ENCODE peak calls at places on chromosomes 4 and X, in eight cellular contexts. A is AG20443; F is stimulated activated CD4-positive, alpha-beta T cell treated with anti-CD3 and anti-CD28 coated beads, Interleukin-1b, Interleukin-23, amount 100 ng/mL, for 24 hours; W is hypothalamus; B is CD4-positive, CD25-positive, alpha-beta regulatory T cell; Y is pancreas; X is mucosa of gallbladder; S is astrocyte of the spinal cord. O is an unnamed sample.

GRCh38 chrX:50448565-50448964 is 22.1 kb downstream of the DGKK start:
- DNase-seq in S (no peak), B (no peak), X (no peak), W (no peak), Y (no peak), A (no peak), F (no peak), O (no peak)

GRCh38 chr4:179880756-179881155 is 2362.4 kb upstream of the TENM3 start:
- DNase-seq in Y (no peak), X (no peak), B (no peak), S (no peak), A (no peak), F (no peak), W (no peak), O (no peak)

GRCh38 chr4:81676552-81676951 is 204.8 kb upstream of the RASGEF1B start:
- DNase-seq in B (no peak), W (no peak), X (peak), F (no peak), Y (no peak), A (no peak), S (no peak), O (no peak)

GRCh38 chrX:2650865-2651264 is 40.2 kb upstream of the CD99 start:
- DNase-seq in A (peak), W (no peak), S (no peak), F (no peak), B (no peak), Y (no peak), X (no peak), O (no peak)

GRCh38 chr4:158484173-158484885 is 37.4 kb upstream of the RXFP1 start:
- DNase-seq in F (no peak), S (peak), X (no peak), A (no peak), Y (no peak), W (no peak), B (no peak), O (no peak)

GRCh38 chrX:40081679-40082068 is 16.1 kb downstream of the BCOR start:
- DNase-seq in S (no peak), A (no peak), X (no peak), W (no peak), B (no peak), F (no peak), Y (no peak), O (no peak)

GRCh38 chrX:51047950-51048349 is 137.4 kb downstream of the BMP15 start:
- DNase-seq in X (no peak), F (no peak), A (no peak), S (no peak), B (no peak), W (no peak), Y (no peak), O (no peak)

GRCh38 chr4:168741281-168742173 is 244.7 kb downstream of the PALLD start:
- DNase-seq in F (no peak), S (no peak), Y (no peak), B (no peak), X (no peak), W (no peak), A (no peak), O (no peak)

GRCh38 chrX:81308086-81308852 is 106.4 kb downstream of the SH3BGRL start:
- DNase-seq in F (no peak), B (no peak), X (no peak), Y (no peak), W (no peak), S (no peak), A (no peak), O (no peak)

GRCh38 chr4:87521757-87522374 is 7.3 kb downstream of the SPARCL1 start:
- DNase-seq in F (no peak), A (no peak), Y (no peak), W (no peak), S (peak), X (no peak), B (no peak), O (no peak)

GRCh38 chr4:108170729-108171540 is 2.2 kb upstream of the LEF1 start:
- DNase-seq in W (no peak), X (no peak), S (peak), A (no peak), B (peak), Y (no peak), F (no peak), O (no peak)

GRCh38 chr4:4848540-4848939 is 10.9 kb upstream of the MSX1 start:
- DNase-seq in X (no peak), A (no peak), W (no peak), B (no peak), Y (no peak), F (no peak), S (no peak), O (no peak)

GRCh38 chrX:13029341-13029740 is 15.1 kb downstream of the FAM9C start:
- DNase-seq in S (peak), F (no peak), A (peak), Y (peak), B (no peak), X (peak), W (no peak), O (no peak)

GRCh38 chrX:124256209-124256608 is 76.3 kb upstream of the TEX13D start:
- DNase-seq in F (no peak), S (peak), X (no peak), A (peak), W (no peak), Y (no peak), B (no peak), O (no peak)

GRCh38 chr4:175590205-175590604 is 221.9 kb downstream of the GPM6A start:
- DNase-seq in A (no peak), W (no peak), B (no peak), X (no peak), S (no peak), F (no peak), Y (no peak), O (no peak)

GRCh38 chr4:56696056-56696455 is 15.0 kb upstream of the HOPX start:
- DNase-seq in F (no peak), W (no peak), X (no peak), B (no peak), Y (no peak), S (no peak), A (no peak), O (no peak)

GRCh38 chr4:164410401-164410800 is 343.5 kb upstream of the SMIM31 start:
- DNase-seq in S (no peak), F (no peak), X (no peak), Y (no peak), A (no peak), B (no peak), W (no peak), O (no peak)

GRCh38 chrX:17828156-17828555 is 32.9 kb downstream of the RAI2 start:
- DNase-seq in X (no peak), S (no peak), W (no peak), B (no peak), A (no peak), F (no peak), Y (no peak), O (no peak)

GRCh38 chr4:129546531-129546930 is 450.6 kb downstream of the C4orf33 start:
- DNase-seq in F (no peak), W (no peak), A (no peak), X (no peak), Y (no peak), S (no peak), B (no peak), O (no peak)

GRCh38 chr4:61177361-61177760 is 22.8 kb upstream of the ADGRL3 start:
- DNase-seq in X (no peak), B (no peak), S (no peak), W (no peak), F (no peak), Y (no peak), A (no peak), O (no peak)

GRCh38 chr4:114782842-114783595 is 184.4 kb downstream of the UGT8 start:
- DNase-seq in A (no peak), F (no peak), S (peak), B (no peak), Y (no peak), W (no peak), X (no peak), O (no peak)

GRCh38 chrX:31213941-31214340 is 142.1 kb upstream of the FTHL17 start:
- DNase-seq in Y (peak), F (no peak), A (peak), X (no peak), B (no peak), S (peak), W (no peak), O (no peak)

GRCh38 chrX:153877571-153878261 is 8.3 kb downstream of the L1CAM start:
- DNase-seq in B (no peak), X (no peak), S (no peak), W (no peak), A (no peak), Y (no peak), F (no peak), O (no peak)

GRCh38 chr4:187046471-187046870 is 322.8 kb upstream of the FAT1 start:
- DNase-seq in A (no peak), Y (no peak), F (no peak), W (no peak), B (no peak), S (no peak), X (no peak), O (no peak)

GRCh38 chrX:109281478-109282275 is 200.2 kb downstream of the GUCY2F start:
- DNase-seq in X (peak), S (peak), W (no peak), B (no peak), Y (no peak), F (no peak), A (no peak), O (no peak)

GRCh38 chrX:34638116-34638515 is 19.0 kb downstream of the TMEM47 start:
- DNase-seq in A (peak), W (no peak), X (no peak), S (peak), F (no peak), Y (no peak), B (no peak), O (no peak)

GRCh38 chrX:102988517-102988916 is 51.4 kb downstream of the RAB40AL start:
- DNase-seq in W (no peak), S (no peak), F (no peak), B (no peak), X (no peak), Y (no peak), A (no peak), O (no peak)

GRCh38 chr4:11743236-11743635 is 314.5 kb upstream of the HS3ST1 start:
- DNase-seq in A (no peak), X (no peak), B (no peak), Y (no peak), F (no peak), S (no peak), W (no peak), O (no peak)

GRCh38 chrX:107025538-107025937 is 25.5 kb upstream of the MORC4 start:
- DNase-seq in X (no peak), F (no peak), B (peak), W (no peak), A (peak), S (peak), Y (no peak), O (peak)

GRCh38 chr4:3489451-3489962 is 26.4 kb downstream of the DOK7 start:
- DNase-seq in W (no peak), A (no peak), F (no peak), X (no peak), S (no peak), Y (no peak), B (no peak), O (peak)

GRCh38 chr4:83219991-83220360 is 64.6 kb downstream of the COQ2 start:
- DNase-seq in Y (no peak), F (no peak), S (no peak), B (no peak), W (no peak), X (no peak), A (no peak), O (no peak)

GRCh38 chr4:168199262-168199957 is 107.1 kb downstream of the ANXA10 start:
- DNase-seq in S (no peak), A (no peak), X (no peak), B (no peak), F (no peak), W (no peak), Y (no peak), O (no peak)

GRCh38 chr4:67680568-67681222 is 20.3 kb downstream of the UBA6 start:
- DNase-seq in B (no peak), A (peak), Y (no peak), W (no peak), S (peak), F (no peak), X (no peak), O (no peak)